ENCODE peak calls at places on chromosomes 11 and 22, in ten cellular contexts. M, J, S, Y, K, V, Z, L, R and A are unnamed samples.

GRCh38 chr11:77400775-77401469 is 73.0 kb downstream of the PAK1 start:
- DNase-seq in L (no peak), M (no peak), K (no peak), Y (no peak), V (no peak), Z (no peak), J (no peak), R (no peak), S (no peak), A (no peak)

GRCh38 chr11:30440510-30440909 is 117.6 kb downstream of the ARL14EP start:
- DNase-seq in S (no peak), M (no peak), Z (no peak), K (no peak), L (no peak), R (no peak), V (no peak), Y (no peak), J (no peak), A (no peak)

GRCh38 chr22:25008666-25009065 is 56.1 kb downstream of the KIAA1671 start:
- DNase-seq in V (no peak), R (no peak), J (no peak), K (no peak), L (no peak), M (no peak), S (no peak), Y (no peak), Z (no peak), A (peak)

GRCh38 chr22:42376721-42377177 is 55.5 kb downstream of the NFAM1 start:
- DNase-seq in Y (no peak), M (no peak), K (peak), Z (no peak), R (peak), L (no peak), S (peak), J (no peak), V (no peak), A (no peak)

GRCh38 chr11:79344765-79345164 is 96.1 kb downstream of the TENM4 start:
- DNase-seq in R (no peak), M (no peak), J (no peak), Z (no peak), K (no peak), S (no peak), L (no peak), V (no peak), Y (no peak), A (no peak)

GRCh38 chr22:25365491-25366261 is 146.2 kb downstream of the CRYBB2 start:
- DNase-seq in V (no peak), K (peak), S (no peak), R (peak), M (no peak), Z (no peak), L (no peak), J (no peak), Y (no peak), A (no peak)

GRCh38 chr22:37526376-37526775 is 7.2 kb upstream of the CARD10 start:
- DNase-seq in Y (no peak), M (no peak), Z (no peak), S (no peak), K (peak), L (no peak), R (no peak), J (peak), V (no peak), A (peak)

GRCh38 chr11:4370166-4370565 is 2.0 kb upstream of the OR52B4 start:
- DNase-seq in V (no peak), M (no peak), S (no peak), L (no peak), K (no peak), Y (no peak), R (no peak), J (no peak), Z (no peak), A (no peak)

GRCh38 chr11:18225906-18226305 is 10.7 kb downstream of the SAA4 start:
- DNase-seq in R (no peak), K (no peak), S (no peak), Y (no peak), V (no peak), M (no peak), Z (no peak), L (no peak), J (no peak), A (peak)

GRCh38 chr11:60933416-60933815 is 9.2 kb downstream of the TMEM132A start:
- DNase-seq in M (no peak), R (no peak), V (no peak), S (no peak), J (no peak), K (no peak), Z (no peak), Y (no peak), L (no peak), A (no peak)

GRCh38 chr11:69666752-69667536 is 8.2 kb downstream of the LTO1 start:
- DNase-seq in R (no peak), K (peak), J (no peak), S (no peak), Z (no peak), M (no peak), V (no peak), L (no peak), Y (no peak), A (no peak)

GRCh38 chr11:76854709-76855108 is 6.0 kb upstream of the ACER3 start:
- DNase-seq in M (no peak), V (no peak), Z (no peak), J (no peak), L (no peak), K (no peak), Y (no peak), R (no peak), S (no peak), A (no peak)

GRCh38 chr11:111454561-111455192 is 57.5 kb downstream of the BTG4 start:
- DNase-seq in L (peak), R (no peak), M (peak), Z (peak), S (peak), J (peak), Y (peak), K (no peak), V (no peak), A (peak)

GRCh38 chr11:119356349-119357031 is 10.0 kb upstream of the MFRP start:
- DNase-seq in Y (peak), Z (peak), K (peak), R (no peak), M (peak), L (peak), J (peak), S (peak), V (peak), A (no peak)

GRCh38 chr22:38631724-38632123 is 24.5 kb downstream of the FAM227A start:
- DNase-seq in M (no peak), V (no peak), R (no peak), J (no peak), S (no peak), Y (peak), L (no peak), Z (no peak), K (no peak), A (no peak)

GRCh38 chr11:3095712-3096361 is 38.6 kb upstream of the CARS1 start:
- DNase-seq in K (peak), Y (no peak), V (no peak), L (no peak), M (peak), R (no peak), Z (no peak), S (peak), J (peak), A (peak)

GRCh38 chr22:49400866-49401598 is 426.6 kb downstream of the BRD1 start:
- DNase-seq in M (no peak), R (no peak), L (no peak), J (peak), V (no peak), K (peak), Z (no peak), S (peak), Y (no peak), A (no peak)

GRCh38 chr22:42595434-42595833 is 19.2 kb downstream of the POLDIP3 start:
- DNase-seq in Y (no peak), L (no peak), Z (no peak), V (no peak), K (no peak), M (no peak), S (peak), R (no peak), J (no peak), A (no peak)

GRCh38 chr11:12213920-12214319 is 103.5 kb downstream of the MICAL2 start:
- DNase-seq in M (no peak), K (no peak), V (no peak), R (no peak), Z (no peak), Y (no peak), S (peak), J (no peak), L (no peak), A (no peak)

GRCh38 chr11:35433588-35433987 is 14.2 kb upstream of the SLC1A2 start:
- DNase-seq in Z (no peak), M (no peak), R (no peak), Y (no peak), J (no peak), K (no peak), L (no peak), S (no peak), V (no peak), A (no peak)

GRCh38 chr22:36425977-36426523 is 38.3 kb upstream of the MYH9 start:
- DNase-seq in V (no peak), K (peak), J (no peak), L (no peak), S (peak), R (no peak), M (no peak), Y (no peak), Z (no peak), A (no peak)

GRCh38 chr11:96215094-96215782 is 127.8 kb downstream of the MAML2 start:
- DNase-seq in R (peak), K (peak), Z (no peak), L (no peak), V (no peak), M (no peak), J (peak), S (peak), Y (peak), A (no peak)

GRCh38 chr11:109547356-109548027 is 125.5 kb downstream of the C11orf87 start:
- DNase-seq in R (no peak), V (no peak), M (peak), S (peak), Y (no peak), L (no peak), K (no peak), Z (no peak), J (peak), A (peak)

GRCh38 chr11:44445500-44446340 is 119.7 kb upstream of the CD82 start:
- DNase-seq in L (no peak), M (no peak), S (no peak), V (no peak), Z (no peak), J (no peak), Y (no peak), R (no peak), K (no peak), A (peak)

GRCh38 chr11:69138265-69138664 is 17.5 kb upstream of the SMIM38 start:
- DNase-seq in R (no peak), S (peak), M (no peak), L (no peak), Y (no peak), V (no peak), Z (no peak), J (peak), K (no peak), A (no peak)